ENCODE peak calls at places on chromosomes 13 and 19, in four cellular contexts. P is left lung, J is thyroid gland, Z is body of pancreas. W is an unnamed sample.
A peak's percentile ranks its signal among the peaks of the same experiment; 100 is the strongest.

GRCh38 chr13:45464141-45464686 is 525 bp upstream of the COG3 start:
- DNase-seq in P (no peak), J (no peak), Z (no peak), W (no peak)

GRCh38 chr13:43203781-43204180 is 180.4 kb downstream of the DNAJC15 start:
- DNase-seq in P (no peak), J (no peak), Z (no peak), W (no peak)

GRCh38 chr19:3254520-3254919 is 30.1 kb downstream of the CELF5 start:
- DNase-seq in P (no peak), J (no peak), Z (no peak), W (no peak)

GRCh38 chr13:23766199-23766771 is 122.9 kb downstream of the MIPEP start:
- DNase-seq in P (no peak), J (no peak), Z (no peak), W (no peak)

GRCh38 chr19:52191951-52192350 is 2.1 kb downstream of the PPP2R1A start:
- DNase-seq in P (no peak), J (no peak), Z (no peak), W (no peak)

GRCh38 chr13:30971575-30971974 is 39.1 kb downstream of the TEX26 start:
- DNase-seq in P (no peak), J (no peak), Z (no peak), W (no peak)

GRCh38 chr13:113803409-113804016 is 44.5 kb downstream of the TMEM255B start:
- DNase-seq in P (peak; percentile 28), J (no peak), Z (no peak), W (no peak)

GRCh38 chr13:97122381-97122996 is 99.6 kb upstream of the MBNL2 start:
- DNase-seq in P (no peak), J (no peak), Z (no peak), W (no peak)

GRCh38 chr13:21176195-21176981 is at the start of the genes MRPL57 and SKA3:
- DNase-seq in P (peak; percentile 92), J (peak; percentile 94), Z (peak; percentile 93), W (peak; percentile 46)

GRCh38 chr13:28532226-28533048 is 37.5 kb upstream of the FLT1 start:
- DNase-seq in P (no peak), J (peak; percentile 29), Z (no peak), W (no peak)

GRCh38 chr13:78976696-78977095 is 317.7 kb upstream of the OBI1 start:
- DNase-seq in P (no peak), J (no peak), Z (no peak), W (no peak)

GRCh38 chr13:48319458-48320395 is 16.2 kb downstream of the RB1 start:
- DNase-seq in P (no peak), J (no peak), Z (no peak), W (no peak)

GRCh38 chr13:72565893-72566292 is 161.5 kb downstream of the MZT1 start:
- DNase-seq in P (no peak), J (no peak), Z (no peak), W (no peak)

GRCh38 chr13:110771194-110771593 is 57.7 kb downstream of the ING1 start:
- DNase-seq in P (no peak), J (no peak), Z (no peak), W (no peak)

DNA sequence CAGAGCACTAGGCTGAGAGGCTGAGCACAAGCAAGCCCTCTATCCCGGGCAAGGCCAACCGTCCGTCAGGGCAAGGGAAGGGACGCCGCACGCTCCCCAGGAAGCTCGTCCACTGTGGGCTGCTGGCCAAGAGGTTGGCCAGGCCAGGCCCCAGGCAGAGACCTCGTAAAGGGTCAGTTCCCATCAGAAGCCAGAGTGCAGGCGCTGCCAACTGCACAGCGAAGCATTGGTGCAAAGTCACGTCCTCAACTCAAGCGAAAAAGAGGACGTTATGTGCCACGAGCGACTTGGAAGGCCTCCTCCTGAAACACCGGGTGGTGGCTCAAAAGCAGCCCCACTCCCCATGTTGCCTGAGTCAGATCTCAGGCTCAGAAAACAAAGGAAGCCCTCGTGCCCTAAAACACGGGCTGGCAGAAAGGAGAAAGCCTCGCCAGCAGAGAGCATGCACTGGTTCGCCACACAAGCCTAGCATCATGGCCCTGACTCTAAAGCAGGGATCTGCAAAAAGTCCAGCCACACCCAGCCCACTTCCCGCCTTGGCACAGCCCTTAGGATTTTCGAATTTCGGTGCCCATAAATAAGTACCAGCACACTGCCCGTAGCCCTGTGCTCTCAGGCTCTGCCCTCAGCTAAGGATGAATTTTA is 4.7 kb downstream of the AKAP8 start:
- DNase-seq in P (no peak), J (peak; percentile 30), Z (peak; percentile 21), W (peak; percentile 38)
- H3K4me3 ChIP-seq in P (no peak overlapping the region), J (no peak overlapping the region), Z (no peak overlapping the region), W (peak overlapping the region; percentile 13)

DNA sequence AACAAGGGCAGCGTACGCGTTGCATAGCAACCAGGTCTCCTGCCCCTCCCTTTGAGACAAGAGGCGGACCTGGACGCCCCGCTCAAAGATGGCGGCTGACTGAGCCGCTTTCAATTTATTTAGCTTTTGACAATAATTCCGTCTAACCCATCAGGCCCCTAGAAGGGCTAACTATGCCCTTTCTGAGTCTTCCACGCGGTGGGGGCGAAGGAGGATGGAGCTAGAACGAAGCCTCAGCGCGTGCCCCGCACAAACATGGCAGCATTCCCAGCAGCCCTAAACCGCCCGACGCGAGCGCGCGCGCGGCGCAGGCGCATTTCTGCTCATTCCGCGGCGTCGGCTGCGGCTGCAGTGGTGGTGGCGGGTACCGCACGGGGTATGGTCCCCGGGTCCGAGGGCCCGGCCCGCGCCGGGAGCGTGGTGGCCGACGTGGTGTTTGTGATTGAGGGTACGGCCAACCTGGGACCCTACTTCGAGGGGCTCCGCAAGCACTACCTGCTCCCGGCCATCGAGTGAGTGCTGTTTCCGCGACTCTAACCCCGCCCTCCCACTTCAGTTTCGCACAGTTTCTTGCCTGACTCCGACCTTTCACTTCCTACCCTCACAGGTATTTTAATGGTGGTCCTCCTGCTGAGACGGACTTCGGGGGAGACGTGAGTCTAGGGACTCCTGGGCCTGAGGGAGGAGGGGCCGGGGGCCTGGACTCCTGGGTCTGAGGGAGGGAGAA is at the start of gene MED25:
- DNase-seq in P (peak; percentile 88), J (peak; percentile 81), Z (peak; percentile 85), W (peak; percentile 50)
- TF ChIP-seq CTCF in P (peak; percentile 24), J (peak; percentile 68), Z (no peak), W (no peak)

GRCh38 chr19:39546599-39546998 is 6.6 kb upstream of the EID2 start:
- DNase-seq in P (no peak), J (no peak), Z (no peak), W (no peak)
- H3K4me3 ChIP-seq in P (no peak overlapping the region), J (no peak overlapping the region), Z (no peak overlapping the region), W (no peak overlapping the region)

GRCh38 chr19:31947436-31947835 is 398.0 kb upstream of the ZNF507 start:
- DNase-seq in P (no peak), J (no peak), Z (no peak), W (no peak)
- TF ChIP-seq CTCF in P (no peak), J (no peak), Z (no peak), W (no peak)

DNA sequence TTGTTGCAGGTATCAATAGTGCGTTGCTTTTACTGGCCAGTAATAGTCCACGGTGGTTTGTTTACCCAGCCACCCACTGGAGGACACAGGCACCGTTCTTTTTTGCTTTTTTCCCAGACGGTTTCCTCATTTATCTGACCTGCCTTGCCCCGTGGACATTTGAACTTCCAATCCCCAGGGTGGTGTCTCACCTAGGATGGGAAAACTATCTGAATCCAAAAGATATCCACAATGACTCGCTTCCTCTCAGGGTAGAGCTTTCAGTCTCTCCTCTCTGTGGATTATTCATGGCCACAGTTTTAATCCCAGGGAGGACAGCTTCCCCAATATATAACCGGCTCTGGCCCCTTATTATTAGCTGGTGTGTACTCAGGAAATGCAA is 170.8 kb downstream of the FOXO1 start:
- DNase-seq in P (no peak), J (no peak), Z (no peak), W (no peak)
- H3K4me3 ChIP-seq in P (no peak overlapping the region), J (no peak overlapping the region), Z (no peak overlapping the region), W (no peak overlapping the region)

GRCh38 chr19:1220452-1221037 is 15.0 kb downstream of the STK11 start:
- DNase-seq in P (no peak), J (no peak), Z (no peak), W (no peak)
- TF ChIP-seq CTCF in P (no peak), J (no peak), Z (no peak), W (no peak)

GRCh38 chr19:18655173-18655844 is 18.5 kb downstream of the KLHL26 start:
- DNase-seq in P (no peak), J (no peak), Z (no peak), W (no peak)

GRCh38 chr19:18657590-18658365 is 20.9 kb downstream of the KLHL26 start:
- DNase-seq in P (peak; percentile 65), J (no peak), Z (peak; percentile 38), W (no peak)

GRCh38 chr19:18658366-18658855 is 21.6 kb downstream of the KLHL26 start:
- DNase-seq in P (no peak), J (no peak), Z (no peak), W (no peak)

GRCh38 chr19:18654469-18654868 is 17.6 kb downstream of the KLHL26 start:
- DNase-seq in P (no peak), J (no peak), Z (no peak), W (no peak)

GRCh38 chr19:18656337-18657086 is 19.7 kb downstream of the KLHL26 start:
- DNase-seq in P (no peak), J (no peak), Z (no peak), W (no peak)
- H3K4me3 ChIP-seq in P (no peak overlapping the region), J (no peak overlapping the region), Z (no peak overlapping the region), W (no peak overlapping the region)

GRCh38 chr19:12513531-12514061 is 29.0 kb upstream of the ZNF709 start:
- DNase-seq in P (no peak), J (peak; percentile 53), Z (peak; percentile 44), W (no peak)
- TF ChIP-seq CTCF in P (no peak), J (peak; percentile 27), Z (no peak), W (no peak)

W was measured in epithelial cell of proximal tubule.